ENCODE peak calls at places on chromosomes 5 and 9, in seven cellular contexts. P is stomach; W is upper lobe of left lung; I is CD8-positive, alpha-beta memory T cell; O is IMR-90; A is kidney; R is ovary. V is an unnamed sample.

GRCh38 chr9:95057121-95057520 is 260.4 kb downstream of the FANCC start:
- DNase-seq in W (peak; percentile 37), I (no peak), R (no peak), A (no peak), O (peak; percentile 82), P (no peak), V (peak; percentile 10)

GRCh38 chr9:133460405-133461175 is 812 bp downstream of the CACFD1 start:
- DNase-seq in O (no peak), A (peak; percentile 93), I (no peak), P (peak; percentile 93), W (peak; percentile 83), R (peak; percentile 76), V (peak; percentile 90)

GRCh38 chr5:157217289-157218024 is 36.8 kb downstream of the ITK start:
- DNase-seq in O (no peak), W (no peak), P (no peak), A (no peak), R (no peak), I (peak; percentile 22), V (no peak)

GRCh38 chr9:26565131-26565530 is 327.5 kb downstream of the CAAP1 start:
- DNase-seq in I (no peak), W (no peak), R (no peak), P (no peak), A (no peak), O (no peak), V (no peak)

GRCh38 chr5:160133071-160133917 is 14.0 kb upstream of the PWWP2A start:
- DNase-seq in P (peak; percentile 35), I (no peak), O (no peak), R (peak; percentile 31), W (no peak), A (peak; percentile 84), V (no peak)

GRCh38 chr5:160672521-160672920 is 179.5 kb downstream of the ATP10B start:
- DNase-seq in R (no peak), O (no peak), W (no peak), P (no peak), I (no peak), A (no peak), V (no peak)

GRCh38 chr9:128068656-128069221 is 707 bp downstream of the SLC25A25 start:
- DNase-seq in I (no peak), R (peak; percentile 59), A (no peak), O (no peak), W (no peak), P (no peak), V (no peak)

GRCh38 chr9:134432471-134432870 is 106.2 kb downstream of the RXRA start:
- DNase-seq in W (peak; percentile 63), P (no peak), O (no peak), R (peak; percentile 38), I (no peak), A (no peak), V (no peak)

GRCh38 chr5:123454236-123454911 is 31.2 kb upstream of the CEP120 start:
- DNase-seq in I (no peak), W (no peak), R (no peak), P (no peak), O (peak; percentile 61), A (no peak), V (no peak)

GRCh38 chr5:111776903-111777302 is 19.9 kb upstream of the NREP start:
- DNase-seq in R (no peak), P (no peak), O (no peak), I (no peak), W (no peak), A (no peak), V (no peak)
- H3K27ac ChIP-seq in R (no peak overlapping the region), P (no peak overlapping the region), O (no peak overlapping the region), I (no peak overlapping the region), W (no peak overlapping the region), A (no peak overlapping the region), V (no peak overlapping the region)

DNA sequence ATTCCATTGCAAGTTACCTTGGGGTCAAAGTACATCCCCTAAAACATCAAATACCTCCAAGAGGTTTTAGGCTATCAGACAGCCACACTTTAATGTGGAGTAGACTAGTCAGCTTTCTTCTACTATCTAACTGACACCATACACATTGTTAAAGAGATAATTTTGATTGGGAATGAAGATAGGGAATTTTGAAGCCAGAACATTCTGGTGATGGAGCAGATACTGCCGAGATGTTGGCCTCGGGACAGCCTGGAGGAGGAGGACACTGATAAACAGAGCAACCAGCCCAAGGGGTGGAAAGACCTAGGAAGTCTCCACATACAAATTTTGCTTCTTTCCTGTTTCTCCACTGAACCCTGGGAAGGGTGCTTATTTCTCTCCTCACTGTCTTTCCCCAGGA is 14.9 kb downstream of the TJP2 start:
- DNase-seq in P (no peak), W (no peak), R (no peak), O (no peak), I (no peak), A (no peak), V (no peak)
- H3K4me1 ChIP-seq in P (peaks cover 55% of the 10 kb centered on the region), W (peaks cover 56% of the 10 kb centered on the region), R (peaks cover 9% of the 10 kb centered on the region), O (peaks cover 18% of the 10 kb centered on the region), I (no peaks in the 10 kb centered on the region), A (peaks cover 21% of the 10 kb centered on the region), V (no peaks in the 10 kb centered on the region)

DNA sequence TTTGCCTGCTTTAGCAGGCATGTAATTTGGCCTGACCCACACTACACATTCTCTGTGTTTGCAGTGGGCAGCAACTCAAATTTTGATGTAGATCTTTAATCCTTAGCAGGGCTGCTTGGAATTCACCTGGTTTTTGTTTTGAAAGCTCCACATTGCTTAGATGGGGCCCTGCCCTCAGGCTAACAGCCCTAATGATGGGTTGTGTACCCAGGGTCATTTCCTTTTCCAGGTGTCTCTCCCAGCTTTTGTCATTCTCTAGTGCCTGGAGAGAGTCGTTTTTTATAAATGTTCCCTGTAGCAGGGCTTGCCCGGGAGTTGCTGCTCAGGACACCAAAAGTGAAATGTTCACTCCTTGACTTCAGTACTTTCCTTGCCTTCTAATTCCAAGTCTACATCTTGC is 126.3 kb downstream of the TRIO start:
- DNase-seq in O (no peak), I (no peak), P (no peak), A (no peak), W (no peak), R (no peak), V (no peak)
- H3K27ac ChIP-seq in O (peak overlapping the region; percentile 28), I (no peak overlapping the region), P (peak overlapping the region; percentile 71), A (no peak overlapping the region), W (no peak overlapping the region), R (peak overlapping the region; percentile 29), V (peak overlapping the region; percentile 50)

GRCh38 chr9:99124534-99124933 is 19.6 kb downstream of the TGFBR1 start:
- DNase-seq in I (no peak), O (no peak), R (no peak), A (no peak), P (no peak), W (no peak), V (no peak)
- H3K4me1 ChIP-seq in I (peaks cover 85% of the 10 kb centered on the region), O (peaks cover 17% of the 10 kb centered on the region), R (peaks cover 5% of the 10 kb centered on the region), A (peaks cover 4% of the 10 kb centered on the region), P (peaks cover 4% of the 10 kb centered on the region), W (peaks cover 35% of the 10 kb centered on the region), V (no peaks in the 10 kb centered on the region)

DNA sequence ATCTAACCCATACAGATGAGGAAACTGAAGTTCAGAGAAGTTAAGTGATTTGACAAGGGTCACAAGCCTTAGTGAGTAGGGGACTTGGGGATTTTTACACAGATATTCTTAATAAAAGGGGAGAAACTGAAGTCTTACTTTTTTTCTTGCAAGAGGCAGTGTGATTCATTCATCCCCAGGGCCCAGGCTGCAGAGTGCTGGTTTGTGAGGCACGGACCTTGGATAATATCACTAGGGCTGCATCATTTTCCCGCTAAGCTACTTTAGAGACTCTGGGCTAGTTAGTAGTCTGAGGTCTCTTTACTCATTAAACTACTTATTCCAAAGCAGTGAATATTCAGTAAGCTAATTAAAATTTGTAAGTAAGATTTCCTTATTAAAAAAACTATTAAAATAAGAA is 194.9 kb downstream of the PBX3 start:
- DNase-seq in A (no peak), P (no peak), W (no peak), O (no peak), R (no peak), I (no peak), V (no peak)
- H3K27ac ChIP-seq in A (no peak overlapping the region), P (no peak overlapping the region), W (no peak overlapping the region), O (no peak overlapping the region), R (no peak overlapping the region), I (no peak overlapping the region), V (no peak overlapping the region)

DNA sequence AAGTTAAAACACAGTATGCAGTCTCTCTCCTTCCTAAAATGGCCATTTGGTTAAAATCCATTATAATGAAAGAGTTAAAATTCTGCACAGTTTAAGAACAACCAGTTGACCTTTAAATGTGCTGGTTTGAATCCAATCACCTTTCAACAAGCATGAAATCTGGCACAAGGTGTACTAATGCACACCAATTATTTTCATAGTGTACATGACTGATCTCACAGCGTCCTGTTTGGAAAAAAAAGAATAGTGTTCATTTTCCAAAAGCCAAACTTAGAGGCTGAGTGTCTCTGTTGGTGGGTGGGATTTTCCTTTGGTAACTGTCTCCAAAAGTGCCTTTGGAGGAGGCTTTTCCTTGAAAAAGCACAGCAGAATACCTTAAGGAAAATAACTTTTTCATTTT is 180.6 kb downstream of the DEPDC1B start:
- DNase-seq in O (no peak), A (no peak), P (no peak), W (no peak), R (no peak), I (no peak), V (no peak)
- H3K4me1 ChIP-seq in O (peaks cover 10% of the 10 kb centered on the region), A (no peaks in the 10 kb centered on the region), P (peaks cover 20% of the 10 kb centered on the region), W (no peaks in the 10 kb centered on the region), R (peaks cover 3% of the 10 kb centered on the region), I (no peaks in the 10 kb centered on the region), V (no peaks in the 10 kb centered on the region)

GRCh38 chr5:139459451-139459934 is 3.0 kb downstream of the ECSCR start:
- DNase-seq in R (no peak), A (no peak), O (no peak), I (no peak), P (peak; percentile 50), W (peak; percentile 58), V (no peak)
- H3K27ac ChIP-seq in R (no peak overlapping the region), A (no peak overlapping the region), O (no peak overlapping the region), I (no peak overlapping the region), P (peak overlapping the region; percentile 79), W (peak overlapping the region; percentile 86), V (peak overlapping the region; percentile 74)

V was measured in breast epithelium.